ENCODE peak calls at places on chromosomes 11 and 22, in five cellular contexts. J is stomach, L is A549, G is suprapubic skin, E is SK-N-SH. K is an unnamed sample.

GRCh38 chr11:8318536-8318935 is 54.9 kb upstream of the LMO1 start:
- DNase-seq in J (no peak), L (no peak), G (no peak), E (no peak), K (no peak)

GRCh38 chr11:35715649-35716048 is 53.1 kb downstream of the TRIM44 start:
- DNase-seq in J (no peak), L (no peak), G (no peak), E (no peak), K (no peak)

GRCh38 chr22:27489265-27489675 is 312.3 kb downstream of the MN1 start:
- DNase-seq in J (peak), L (no peak), G (no peak), E (peak), K (no peak)

GRCh38 chr11:94494200-94494545 is 389 bp downstream of the ANKRD49 start:
- DNase-seq in J (no peak), L (no peak), G (no peak), E (no peak), K (no peak)

GRCh38 chr11:101129203-101129943 is at the start of gene PGR:
- DNase-seq in J (no peak), L (no peak), G (peak), E (peak), K (peak)

GRCh38 chr11:9461760-9462134 is 935 bp downstream of the ZNF143 start:
- DNase-seq in J (no peak), L (peak), G (no peak), E (peak), K (no peak)

GRCh38 chr11:124807660-124808270 is 7.6 kb upstream of the MSANTD2 start:
- DNase-seq in J (no peak), L (no peak), G (no peak), E (no peak), K (no peak)

GRCh38 chr11:110711776-110712642 is at the start of gene ARHGAP20:
- DNase-seq in J (peak), L (peak), G (peak), E (peak), K (peak)

GRCh38 chr11:116910847-116911246 is 73.4 kb upstream of the APOA1 start:
- DNase-seq in J (no peak), L (no peak), G (no peak), E (no peak), K (no peak)

GRCh38 chr22:42284643-42285181 is 14.3 kb upstream of the TCF20 start:
- DNase-seq in J (no peak), L (no peak), G (no peak), E (no peak), K (no peak)

GRCh38 chr11:34573537-34573936 is 47.4 kb upstream of the EHF start:
- DNase-seq in J (no peak), L (no peak), G (no peak), E (no peak), K (no peak)

GRCh38 chr22:19514831-19515565 is 9.2 kb downstream of the CLDN5 start:
- DNase-seq in J (no peak), L (no peak), G (no peak), E (no peak), K (no peak)

GRCh38 chr11:67313125-67313890 is 10.0 kb downstream of the SSH3 start:
- DNase-seq in J (peak), L (no peak), G (no peak), E (no peak), K (no peak)

GRCh38 chr11:26828291-26828690 is 106.4 kb upstream of the SLC5A12 start:
- DNase-seq in J (no peak), L (no peak), G (no peak), E (no peak), K (no peak)

GRCh38 chr11:9263840-9264380 is 1.2 kb downstream of the DENND5A start:
- DNase-seq in J (no peak), L (peak), G (no peak), E (peak), K (no peak)

GRCh38 chr11:74463216-74463615 is 4.1 kb downstream of the KCNE3 start:
- DNase-seq in J (no peak), L (no peak), G (no peak), E (no peak), K (no peak)

GRCh38 chr11:66022401-66023185 is 3.7 kb downstream of the CATSPER1 start:
- DNase-seq in J (peak), L (peak), G (peak), E (peak), K (peak)

GRCh38 chr11:116334596-116334995 is 438.2 kb downstream of the BUD13 start:
- DNase-seq in J (no peak), L (no peak), G (no peak), E (no peak), K (no peak)

GRCh38 chr22:19429950-19430889 is 1.3 kb downstream of the HIRA start:
- DNase-seq in J (peak), L (no peak), G (no peak), E (peak), K (no peak)

GRCh38 chr11:74725701-74726100 is 5.5 kb downstream of the CHRDL2 start:
- DNase-seq in J (no peak), L (no peak), G (no peak), E (no peak), K (no peak)

GRCh38 chr22:27583930-27584329 is 217.6 kb downstream of the MN1 start:
- DNase-seq in J (no peak), L (no peak), G (no peak), E (no peak), K (no peak)

GRCh38 chr11:43685483-43685882 is 4.9 kb downstream of the HSD17B12 start:
- DNase-seq in J (no peak), L (no peak), G (no peak), E (no peak), K (no peak)

GRCh38 chr22:24326266-24326665 is 55.6 kb downstream of the SPECC1L start:
- DNase-seq in J (no peak), L (no peak), G (no peak), E (peak), K (no peak)

GRCh38 chr11:76781046-76781801 is 1.9 kb upstream of the TSKU start:
- DNase-seq in J (no peak), L (no peak), G (no peak), E (no peak), K (no peak)

GRCh38 chr11:116061322-116061721 is 557.1 kb upstream of the CADM1 start:
- DNase-seq in J (no peak), L (no peak), G (no peak), E (peak), K (no peak)

GRCh38 chr11:115502636-115503082 is 1.6 kb downstream of the CADM1 start:
- DNase-seq in J (no peak), L (no peak), G (peak), E (no peak), K (no peak)

GRCh38 chr22:34950480-34950879 is 115.5 kb upstream of the ISX start:
- DNase-seq in J (no peak), L (no peak), G (no peak), E (no peak), K (no peak)

GRCh38 chr22:34841911-34842310 is 224.0 kb upstream of the ISX start:
- DNase-seq in J (no peak), L (no peak), G (no peak), E (no peak), K (no peak)

GRCh38 chr11:75330279-75330678 is 21.2 kb downstream of the ARRB1 start:
- DNase-seq in J (peak), L (no peak), G (no peak), E (no peak), K (no peak)

GRCh38 chr11:119316017-119316728 is 757 bp downstream of the MCAM start:
- DNase-seq in J (no peak), L (no peak), G (peak), E (peak), K (no peak)

GRCh38 chr11:96388891-96389603 is 665 bp downstream of the CCDC82 start:
- DNase-seq in J (no peak), L (peak), G (no peak), E (peak), K (no peak)

GRCh38 chr22:32623943-32624342 is 149.3 kb downstream of the FBXO7 start:
- DNase-seq in J (peak), L (no peak), G (peak), E (no peak), K (peak)

GRCh38 chr11:129911298-129911697 is 15.9 kb upstream of the NFRKB start:
- DNase-seq in J (no peak), L (no peak), G (no peak), E (no peak), K (no peak)

GRCh38 chr22:39839917-39840510 is 53.5 kb downstream of the ENTHD1 start:
- DNase-seq in J (no peak), L (no peak), G (no peak), E (no peak), K (no peak)

GRCh38 chr11:25775608-25776007 is 556.3 kb upstream of the ANO3 start:
- DNase-seq in J (no peak), L (no peak), G (no peak), E (no peak), K (no peak)

GRCh38 chr11:125945011-125945796 is 640 bp upstream of the VSIG10L2 start:
- DNase-seq in J (no peak), L (no peak), G (peak), E (no peak), K (no peak)

GRCh38 chr22:23904855-23905254 is 10.7 kb downstream of the MIF start:
- DNase-seq in J (no peak), L (no peak), G (no peak), E (no peak), K (no peak)

GRCh38 chr11:86553322-86553721 is 119.1 kb downstream of the ME3 start:
- DNase-seq in J (no peak), L (no peak), G (no peak), E (no peak), K (no peak)

GRCh38 chr11:73227571-73228211 is 9.6 kb downstream of the P2RY2 start:
- DNase-seq in J (peak), L (no peak), G (peak), E (peak), K (no peak)

GRCh38 chr11:73223998-73224730 is 6.1 kb downstream of the P2RY2 start:
- DNase-seq in J (no peak), L (no peak), G (peak), E (peak), K (no peak)

GRCh38 chr11:73226297-73227006 is 8.4 kb downstream of the P2RY2 start:
- DNase-seq in J (no peak), L (no peak), G (peak), E (peak), K (no peak)

GRCh38 chr11:73225851-73226250 is 7.8 kb downstream of the P2RY2 start:
- DNase-seq in J (no peak), L (no peak), G (peak), E (no peak), K (no peak)

GRCh38 chr11:73225001-73225686 is 7.1 kb downstream of the P2RY2 start:
- DNase-seq in J (no peak), L (no peak), G (peak), E (peak), K (no peak)
- TF ChIP-seq EP300 in J (no peak), L (no peak), G (no peak), E (no peak), K (no peak)

GRCh38 chr22:31126869-31127175 is 4.1 kb downstream of the INPP5J start:
- DNase-seq in J (no peak), L (no peak), G (no peak), E (no peak), K (no peak)

GRCh38 chr22:31125521-31126117 is 2.9 kb downstream of the INPP5J start:
- DNase-seq in J (no peak), L (no peak), G (no peak), E (no peak), K (no peak)

GRCh38 chr22:31124811-31125465 is 2.2 kb downstream of the INPP5J start:
- DNase-seq in J (no peak), L (no peak), G (no peak), E (peak), K (no peak)

GRCh38 chr22:31127181-31127772 is 4.5 kb downstream of the INPP5J start:
- DNase-seq in J (no peak), L (no peak), G (no peak), E (no peak), K (no peak)

GRCh38 chr22:31126128-31126868 is 3.5 kb downstream of the INPP5J start:
- DNase-seq in J (no peak), L (no peak), G (no peak), E (no peak), K (no peak)
- TF ChIP-seq CTCF in J (no peak), L (no peak), G (no peak), E (no peak), K (no peak)

GRCh38 chr22:38793721-38794466 is at the start of gene DNAL4:
- DNase-seq in J (peak), L (peak), G (peak), E (peak), K (peak)
- TF ChIP-seq EP300 in J (no peak), L (no peak), G (no peak), E (no peak), K (peak)

GRCh38 chr11:629237-629583 is 2.2 kb upstream of the SCT start:
- DNase-seq in J (no peak), L (no peak), G (no peak), E (no peak), K (no peak)
- TF ChIP-seq CTCF in J (no peak), L (no peak), G (no peak), E (no peak), K (no peak)

DNA sequence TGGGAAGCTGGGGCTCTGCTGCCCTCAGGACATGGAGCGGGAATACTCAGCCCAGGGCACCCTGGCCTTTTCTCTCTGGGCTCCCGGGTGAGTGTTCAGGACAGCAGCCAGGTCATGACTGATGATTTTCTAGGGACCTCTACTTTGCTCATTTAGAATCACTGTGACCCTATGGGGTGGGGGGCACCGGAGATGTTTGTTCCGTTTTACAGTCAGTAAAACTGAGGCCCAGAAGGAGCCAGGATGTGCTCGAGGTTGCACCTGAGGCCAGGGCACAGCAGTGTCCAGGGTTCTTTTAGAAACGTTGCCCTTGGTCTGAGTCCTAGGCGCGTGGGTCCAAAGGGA is 48.1 kb downstream of the SMIM38 start:
- DNase-seq in J (no peak), L (no peak), G (no peak), E (no peak), K (no peak)
- TF ChIP-seq EP300 in J (no peak), L (no peak), G (no peak), E (no peak), K (no peak)

DNA sequence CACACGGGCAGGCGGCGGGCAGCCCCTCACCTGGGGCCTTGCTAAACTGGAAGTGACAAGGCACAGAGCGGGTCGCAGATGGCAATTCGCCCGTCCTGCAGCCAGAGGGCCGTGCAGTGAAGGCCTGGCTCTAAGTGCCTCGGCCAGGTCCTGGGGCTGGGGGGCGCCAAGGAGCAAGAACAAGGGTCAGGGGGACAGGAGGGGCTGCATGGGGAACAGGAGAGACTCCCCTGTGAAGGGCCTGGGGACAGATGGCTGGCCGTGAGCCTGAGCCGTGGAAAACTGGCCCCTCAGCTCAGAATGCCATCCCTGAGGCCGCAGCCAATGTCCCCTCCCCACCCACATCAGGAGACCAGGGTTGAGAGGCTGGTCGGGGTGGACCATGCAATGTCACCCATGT is 60.0 kb downstream of the RTL6 start:
- DNase-seq in J (no peak), L (no peak), G (no peak), E (peak), K (no peak)
- TF ChIP-seq CTCF in J (no peak), L (no peak), G (no peak), E (peak), K (no peak)

DNA sequence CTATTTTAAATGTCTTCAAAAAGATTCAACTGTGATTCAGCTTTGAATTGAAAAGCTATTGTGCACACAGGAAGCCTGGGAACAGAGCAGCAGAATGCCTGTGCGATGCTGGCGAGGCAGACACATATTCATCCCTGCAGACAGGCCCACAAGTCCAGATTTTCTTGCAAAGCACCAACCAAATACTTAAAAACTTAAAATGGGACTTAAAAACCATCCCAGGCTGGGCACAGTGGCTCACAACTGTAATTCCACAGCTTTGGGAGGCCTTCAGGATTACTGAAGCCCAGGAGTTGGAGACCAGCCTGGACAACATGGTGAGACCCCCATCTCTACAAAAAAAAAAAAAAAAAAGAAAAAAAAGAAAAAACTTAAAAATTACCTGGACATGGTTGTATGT is 122.6 kb upstream of the SERPIND1 start:
- DNase-seq in J (no peak), L (no peak), G (peak), E (no peak), K (no peak)
- TF ChIP-seq EP300 in J (no peak), L (no peak), G (no peak), E (no peak), K (no peak)

GRCh38 chr11:123103326-123103980 is 41.5 kb upstream of the HSPA8 start:
- DNase-seq in J (no peak), L (peak), G (peak), E (peak), K (peak)
- TF ChIP-seq CTCF in J (peak), L (peak), G (peak), E (peak), K (peak)

GRCh38 chr11:84894666-84895065 is 732.5 kb downstream of the DLG2 start:
- DNase-seq in J (no peak), L (no peak), G (no peak), E (no peak), K (no peak)

GRCh38 chr11:84889556-84889955 is 737.6 kb downstream of the DLG2 start:
- DNase-seq in J (no peak), L (no peak), G (no peak), E (no peak), K (no peak)

GRCh38 chr11:84886344-84886743 is 740.8 kb downstream of the DLG2 start:
- DNase-seq in J (no peak), L (no peak), G (no peak), E (no peak), K (no peak)

GRCh38 chr11:84887055-84887629 is 740.0 kb downstream of the DLG2 start:
- DNase-seq in J (no peak), L (no peak), G (no peak), E (no peak), K (no peak)

DNA sequence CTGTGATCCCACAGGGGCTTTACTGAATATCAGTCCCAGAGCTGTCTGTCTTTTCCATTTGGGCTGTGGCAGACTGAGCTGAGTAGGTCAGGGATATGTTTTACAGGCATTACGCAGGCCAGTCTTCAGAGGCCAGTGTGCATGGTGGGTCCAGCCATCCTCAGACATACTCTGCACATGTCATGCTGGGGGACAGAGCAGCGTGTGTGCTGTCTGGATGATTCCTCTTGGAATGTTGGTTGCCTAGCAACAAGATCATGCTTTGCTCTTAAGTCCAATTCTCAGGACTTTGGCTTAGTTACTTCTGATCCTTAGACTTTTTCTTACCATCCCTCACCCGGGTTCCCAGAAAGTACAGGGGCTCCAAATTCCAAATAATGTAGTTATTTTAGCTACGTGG is 736.4 kb downstream of the DLG2 start:
- DNase-seq in J (no peak), L (no peak), G (no peak), E (no peak), K (no peak)
- TF ChIP-seq EP300 in J (no peak), L (no peak), G (no peak), E (no peak), K (no peak)

GRCh38 chr11:3046190-3046589 is 11.0 kb downstream of the CARS1 start:
- DNase-seq in J (no peak), L (no peak), G (no peak), E (peak), K (no peak)
- TF ChIP-seq CTCF in J (no peak), L (no peak), G (no peak), E (peak), K (peak)